ENCODE peak calls at places on chromosomes 2 and 18, in six cellular contexts. One of them, this sample, is unnamed.

GRCh38 chr2:64214281-64215115 is 70.3 kb upstream of the PELI1 start:
- DNase-seq in HCT116: no peak
- DNase-seq in right lobe of liver: no peak
- DNase-seq in spleen: no peak
- DNase-seq in breast epithelium: no peak
- DNase-seq in ovary: no peak
- DNase-seq in this sample: no peak

GRCh38 chr2:181953773-181954537 is 31.7 kb upstream of the PPP1R1C start:
- DNase-seq in HCT116: peak
- DNase-seq in right lobe of liver: peak
- DNase-seq in spleen: peak
- DNase-seq in breast epithelium: peak
- DNase-seq in ovary: peak
- DNase-seq in this sample: peak

GRCh38 chr2:25372405-25373268 is 30.9 kb upstream of the DNMT3A start:
- DNase-seq in HCT116: no peak
- DNase-seq in right lobe of liver: no peak
- DNase-seq in spleen: peak
- DNase-seq in breast epithelium: peak
- DNase-seq in ovary: no peak
- DNase-seq in this sample: no peak

GRCh38 chr2:191366199-191366598 is 121.0 kb downstream of the MYO1B start:
- DNase-seq in HCT116: no peak
- DNase-seq in right lobe of liver: no peak
- DNase-seq in spleen: no peak
- DNase-seq in breast epithelium: no peak
- DNase-seq in ovary: no peak
- DNase-seq in this sample: no peak

GRCh38 chr2:37894601-37895000 is 30.5 kb upstream of the RMDN2 start:
- DNase-seq in HCT116: no peak
- DNase-seq in right lobe of liver: no peak
- DNase-seq in spleen: no peak
- DNase-seq in breast epithelium: no peak
- DNase-seq in ovary: no peak
- DNase-seq in this sample: no peak

GRCh38 chr2:118321436-118322100 is 233.3 kb downstream of the INSIG2 start:
- DNase-seq in HCT116: no peak
- DNase-seq in right lobe of liver: peak
- DNase-seq in spleen: no peak
- DNase-seq in breast epithelium: no peak
- DNase-seq in ovary: no peak
- DNase-seq in this sample: no peak

GRCh38 chr2:9771481-9772017 is 71.7 kb upstream of the TAF1B start:
- DNase-seq in HCT116: no peak
- DNase-seq in right lobe of liver: no peak
- DNase-seq in spleen: no peak
- DNase-seq in breast epithelium: peak
- DNase-seq in ovary: no peak
- DNase-seq in this sample: no peak

GRCh38 chr2:222142027-222142426 is 156.8 kb downstream of the PAX3 start:
- DNase-seq in HCT116: no peak
- DNase-seq in right lobe of liver: no peak
- DNase-seq in spleen: no peak
- DNase-seq in breast epithelium: no peak
- DNase-seq in ovary: no peak
- DNase-seq in this sample: no peak

GRCh38 chr2:181073896-181074295 is 93.5 kb downstream of the UBE2E3 start:
- DNase-seq in HCT116: no peak
- DNase-seq in right lobe of liver: no peak
- DNase-seq in spleen: no peak
- DNase-seq in breast epithelium: no peak
- DNase-seq in ovary: no peak
- DNase-seq in this sample: no peak

GRCh38 chr2:238255146-238255545 is 15.3 kb upstream of the HES6 start:
- DNase-seq in HCT116: no peak
- DNase-seq in right lobe of liver: peak
- DNase-seq in spleen: peak
- DNase-seq in breast epithelium: no peak
- DNase-seq in ovary: no peak
- DNase-seq in this sample: no peak

GRCh38 chr18:59957957-59958356 is 58.2 kb downstream of the PMAIP1 start:
- DNase-seq in HCT116: peak
- DNase-seq in right lobe of liver: peak
- DNase-seq in spleen: no peak
- DNase-seq in breast epithelium: no peak
- DNase-seq in ovary: no peak
- DNase-seq in this sample: peak

GRCh38 chr2:63268946-63269345 is 218.3 kb downstream of the OTX1 start:
- DNase-seq in HCT116: no peak
- DNase-seq in right lobe of liver: no peak
- DNase-seq in spleen: no peak
- DNase-seq in breast epithelium: no peak
- DNase-seq in ovary: no peak
- DNase-seq in this sample: no peak

GRCh38 chr2:2831656-2832055 is 500.6 kb upstream of the MYT1L start:
- DNase-seq in HCT116: no peak
- DNase-seq in right lobe of liver: no peak
- DNase-seq in spleen: peak
- DNase-seq in breast epithelium: no peak
- DNase-seq in ovary: no peak
- DNase-seq in this sample: peak

GRCh38 chr18:28153485-28154065 is 23.4 kb downstream of the CDH2 start:
- DNase-seq in HCT116: no peak
- DNase-seq in right lobe of liver: no peak
- DNase-seq in spleen: no peak
- DNase-seq in breast epithelium: no peak
- DNase-seq in ovary: no peak
- DNase-seq in this sample: no peak

GRCh38 chr18:36309436-36310391 is 12.2 kb downstream of the FHOD3 start:
- DNase-seq in HCT116: peak
- DNase-seq in right lobe of liver: no peak
- DNase-seq in spleen: no peak
- DNase-seq in breast epithelium: peak
- DNase-seq in ovary: peak
- DNase-seq in this sample: no peak

GRCh38 chr18:22434973-22435608 is 17.4 kb upstream of the CTAGE1 start:
- DNase-seq in HCT116: no peak
- DNase-seq in right lobe of liver: no peak
- DNase-seq in spleen: no peak
- DNase-seq in breast epithelium: no peak
- DNase-seq in ovary: no peak
- DNase-seq in this sample: no peak

GRCh38 chr2:238914648-238915015 is 66.7 kb downstream of the TWIST2 start:
- DNase-seq in HCT116: no peak
- DNase-seq in right lobe of liver: no peak
- DNase-seq in spleen: peak
- DNase-seq in breast epithelium: peak
- DNase-seq in ovary: no peak
- DNase-seq in this sample: no peak

GRCh38 chr18:59719533-59720325 is 22.5 kb upstream of the CCBE1 start:
- DNase-seq in HCT116: no peak
- DNase-seq in right lobe of liver: no peak
- DNase-seq in spleen: no peak
- DNase-seq in breast epithelium: no peak
- DNase-seq in ovary: no peak
- DNase-seq in this sample: no peak

GRCh38 chr2:201907128-201907886 is 101.0 kb downstream of the CDK15 start:
- DNase-seq in HCT116: no peak
- DNase-seq in right lobe of liver: no peak
- DNase-seq in spleen: no peak
- DNase-seq in breast epithelium: no peak
- DNase-seq in ovary: no peak
- DNase-seq in this sample: no peak

GRCh38 chr2:199136681-199137080 is 321.1 kb downstream of the SATB2 start:
- DNase-seq in HCT116: no peak
- DNase-seq in right lobe of liver: no peak
- DNase-seq in spleen: no peak
- DNase-seq in breast epithelium: no peak
- DNase-seq in ovary: no peak
- DNase-seq in this sample: no peak

DNA sequence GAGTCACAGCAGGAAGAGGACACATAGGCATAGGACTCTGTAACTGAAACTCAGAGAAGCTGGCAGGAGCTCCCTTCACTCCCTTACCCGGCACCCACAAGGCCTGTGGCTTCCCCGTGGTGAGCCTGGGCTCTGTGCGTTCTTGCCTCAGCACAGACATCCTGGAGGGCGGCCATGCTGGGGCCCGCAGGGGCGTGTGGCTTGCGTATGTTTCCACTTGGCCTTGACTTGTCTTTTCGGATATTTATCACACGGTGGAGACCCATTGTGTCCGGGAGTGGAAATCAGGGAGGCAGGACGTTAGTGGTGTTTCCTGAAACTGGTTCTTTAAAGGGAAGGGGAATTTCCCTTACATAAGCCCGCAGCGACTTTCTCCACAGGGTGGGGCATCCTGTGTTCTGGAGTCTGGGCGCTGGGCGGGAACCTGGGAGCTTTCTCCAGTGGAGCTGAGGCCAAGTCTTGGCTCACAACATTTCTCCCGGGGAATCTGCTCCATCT is 49.9 kb upstream of the EML6 start:
- DNase-seq in HCT116: no peak
- DNase-seq in right lobe of liver: peak
- DNase-seq in spleen: peak
- DNase-seq in breast epithelium: peak
- DNase-seq in ovary: peak
- DNase-seq in this sample: peak
- TF ChIP-seq POLR2A in HCT116: no peak
- TF ChIP-seq POLR2A in right lobe of liver: no peak
- TF ChIP-seq POLR2A in spleen: no peak
- TF ChIP-seq POLR2A in breast epithelium: no peak
- TF ChIP-seq POLR2A in ovary: peak
- TF ChIP-seq POLR2A in this sample: no peak

GRCh38 chr2:20594957-20595356 is 55.9 kb downstream of the HS1BP3 start:
- DNase-seq in HCT116: no peak
- DNase-seq in right lobe of liver: peak
- DNase-seq in spleen: peak
- DNase-seq in breast epithelium: peak
- DNase-seq in ovary: peak
- DNase-seq in this sample: peak

GRCh38 chr2:20595439-20596192 is 55.3 kb downstream of the HS1BP3 start:
- DNase-seq in HCT116: no peak
- DNase-seq in right lobe of liver: peak
- DNase-seq in spleen: peak
- DNase-seq in breast epithelium: peak
- DNase-seq in ovary: peak
- DNase-seq in this sample: no peak

GRCh38 chr2:20596973-20597867 is 53.7 kb downstream of the HS1BP3 start:
- DNase-seq in HCT116: no peak
- DNase-seq in right lobe of liver: peak
- DNase-seq in spleen: peak
- DNase-seq in breast epithelium: peak
- DNase-seq in ovary: peak
- DNase-seq in this sample: peak

GRCh38 chr2:20597868-20598183 is 53.1 kb downstream of the HS1BP3 start:
- DNase-seq in HCT116: no peak
- DNase-seq in right lobe of liver: peak
- DNase-seq in spleen: peak
- DNase-seq in breast epithelium: no peak
- DNase-seq in ovary: no peak
- DNase-seq in this sample: no peak

DNA sequence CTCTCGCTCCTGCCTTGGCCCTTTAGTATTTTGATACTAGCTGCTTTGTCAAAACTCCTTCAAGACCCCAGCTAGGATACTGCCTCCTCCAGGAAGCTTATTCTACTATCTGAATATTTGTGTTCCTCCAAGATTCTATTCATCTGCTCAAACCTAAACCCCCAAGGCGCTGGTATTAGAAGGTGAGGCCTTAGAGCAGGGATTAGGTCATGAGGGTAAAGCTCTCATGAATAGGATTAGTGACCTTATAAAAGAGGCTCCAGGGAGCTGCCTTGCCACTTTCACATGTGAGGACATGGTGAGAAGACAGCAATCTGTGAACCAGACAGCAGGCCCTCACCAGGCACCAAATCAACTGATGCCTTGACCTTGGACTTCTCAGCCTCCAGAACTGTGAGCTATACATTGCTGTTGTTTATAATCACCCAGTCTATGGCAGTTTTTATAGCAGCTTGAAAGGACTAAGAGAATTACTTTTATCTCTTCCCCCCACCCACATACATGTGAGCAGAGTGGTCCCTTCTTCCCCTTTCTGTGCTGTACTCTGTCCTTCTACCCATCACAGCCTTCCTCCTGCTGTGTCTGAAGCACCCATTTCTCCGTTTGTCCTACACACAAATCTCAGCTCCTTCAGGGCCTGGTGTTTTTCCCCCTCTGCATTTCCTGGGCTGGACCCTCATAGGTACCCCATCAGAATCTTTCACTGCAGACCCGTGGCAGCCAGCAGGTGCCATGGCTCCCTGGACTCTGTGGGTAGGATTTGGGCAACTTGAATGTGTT is 54.5 kb downstream of the HS1BP3 start:
- DNase-seq in HCT116: no peak
- DNase-seq in right lobe of liver: no peak
- DNase-seq in spleen: peak
- DNase-seq in breast epithelium: no peak
- DNase-seq in ovary: peak
- DNase-seq in this sample: no peak
- H3K4me3 ChIP-seq in HCT116: no peak
- H3K4me3 ChIP-seq in right lobe of liver: no peak
- H3K4me3 ChIP-seq in spleen: no peak
- H3K4me3 ChIP-seq in breast epithelium: no peak
- H3K4me3 ChIP-seq in ovary: no peak
- H3K4me3 ChIP-seq in this sample: no peak

GRCh38 chr2:134435505-134435904 is 181.6 kb downstream of the MGAT5 start:
- DNase-seq in HCT116: no peak
- DNase-seq in right lobe of liver: no peak
- DNase-seq in spleen: no peak
- DNase-seq in breast epithelium: no peak
- DNase-seq in ovary: no peak
- DNase-seq in this sample: no peak
- TF ChIP-seq POLR2A in HCT116: no peak
- TF ChIP-seq POLR2A in right lobe of liver: no peak
- TF ChIP-seq POLR2A in spleen: no peak
- TF ChIP-seq POLR2A in breast epithelium: no peak
- TF ChIP-seq POLR2A in ovary: no peak
- TF ChIP-seq POLR2A in this sample: no peak

GRCh38 chr2:170587937-170588336 is 127.2 kb upstream of the SP5 start:
- DNase-seq in HCT116: no peak
- DNase-seq in right lobe of liver: no peak
- DNase-seq in spleen: no peak
- DNase-seq in breast epithelium: no peak
- DNase-seq in ovary: no peak
- DNase-seq in this sample: no peak
- H3K4me3 ChIP-seq in HCT116: no peak
- H3K4me3 ChIP-seq in right lobe of liver: no peak
- H3K4me3 ChIP-seq in spleen: no peak
- H3K4me3 ChIP-seq in breast epithelium: no peak
- H3K4me3 ChIP-seq in ovary: no peak
- H3K4me3 ChIP-seq in this sample: no peak